ENCODE peak calls at places on chromosomes 12 and 14, in six cellular contexts. T is CD8-positive, alpha-beta T cell; C is activated naive CD4-positive, alpha-beta T cell; J is ACHN; F is activated T-helper 1 cell treated with anti-CD3 and anti-CD28 coated beads, Interleukin-12 subunit alpha, Interleukin-12 subunit beta, Interleukin-2, Interleukin-4 antibody, amounts not matched to agents 30 ng/mL and 10 ng/mL and 1 ng/mL, durations not matched to agents 14 hours and 24 hours and 36 hours; N is lung microvascular endothelial cell. R is an unnamed sample.

GRCh38 chr12:55642275-55643068 is 5.8 kb downstream of the OR10P1 start:
- DNase-seq in F (no peak), T (no peak), J (no peak), N (no peak), C (no peak), R (no peak)

GRCh38 chr14:21385170-21385904 is 1.5 kb upstream of the SUPT16H start:
- DNase-seq in J (no peak), F (no peak), C (no peak), N (no peak), T (no peak), R (no peak)

GRCh38 chr14:91061309-91061887 is 957 bp upstream of the RPS6KA5 start:
- DNase-seq in N (no peak), T (no peak), C (no peak), F (no peak), J (peak; percentile 2), R (no peak)

GRCh38 chr14:68621400-68622365 is 171.2 kb downstream of the ZFP36L1 start:
- DNase-seq in J (no peak), F (no peak), C (no peak), N (peak; percentile 47), T (no peak), R (peak; percentile 27)

GRCh38 chr12:10900530-10900929 is 8.8 kb downstream of the TAS2R13 start:
- DNase-seq in C (no peak), N (no peak), F (no peak), T (no peak), J (no peak), R (no peak)

GRCh38 chr14:24921903-24922302 is 128.0 kb downstream of the STXBP6 start:
- DNase-seq in C (no peak), T (no peak), N (no peak), F (no peak), J (no peak), R (no peak)

GRCh38 chr12:95605087-95605486 is 53.8 kb upstream of the USP44 start:
- DNase-seq in T (no peak), J (peak; percentile 88), C (no peak), F (no peak), N (peak; percentile 96), R (peak; percentile 94)

GRCh38 chr12:71981149-71981548 is 42.5 kb downstream of the TPH2 start:
- DNase-seq in T (no peak), C (no peak), F (no peak), N (peak; percentile 8), J (no peak), R (no peak)

GRCh38 chr14:94649543-94650443 is 37.6 kb downstream of the SERPINA3 start:
- DNase-seq in F (no peak), N (no peak), J (no peak), T (no peak), C (no peak), R (no peak)

GRCh38 chr12:124386661-124387509 is 92.0 kb downstream of the RFLNA start:
- DNase-seq in T (no peak), N (peak; percentile 49), C (no peak), F (no peak), J (peak; percentile 32), R (peak; percentile 35)

GRCh38 chr12:60324746-60325145 is 728.9 kb downstream of the SLC16A7 start:
- DNase-seq in N (no peak), F (no peak), J (no peak), T (no peak), C (no peak), R (no peak)

R was measured in dermis blood vessel endothelial cell.